ENCODE peak calls at places on chromosome 1, in ten cellular contexts. I is left ventricle myocardium inferior; X is IMR-90; E is fibroblast of lung; R is OCI-LY7; Q is RWPE2; A is Karpas-422; D is ovary; V is A673; L is CD8-positive, alpha-beta T cell. B is an unnamed sample.

GRCh38 chr1:202656057-202656456 is 54.2 kb downstream of the SYT2 start:
- DNase-seq in X (peak; percentile 8), R (no peak), A (no peak), V (no peak), Q (no peak), I (no peak), D (no peak), L (no peak), E (peak; percentile 15), B (no peak)

GRCh38 chr1:201436461-201436860 is 14.9 kb upstream of the TNNI1 start:
- DNase-seq in L (no peak), X (peak; percentile 26), Q (no peak), E (no peak), D (no peak), V (peak; percentile 56), I (no peak), A (no peak), R (no peak), B (no peak)

GRCh38 chr1:201122321-201123017 is 4.5 kb downstream of the ASCL5 start:
- DNase-seq in R (no peak), L (no peak), I (no peak), Q (no peak), V (no peak), X (no peak), D (no peak), A (no peak), E (no peak), B (no peak)

GRCh38 chr1:81559662-81560350 is 240.9 kb upstream of the ADGRL2 start:
- DNase-seq in E (peak; percentile 19), A (no peak), I (no peak), R (no peak), D (no peak), L (no peak), V (peak; percentile 11), X (no peak), Q (no peak), B (no peak)

GRCh38 chr1:200905411-200906052 is 10.8 kb downstream of the INAVA start:
- DNase-seq in V (no peak), A (no peak), E (no peak), L (peak; percentile 43), R (no peak), D (no peak), X (no peak), I (no peak), Q (no peak), B (no peak)

GRCh38 chr1:10068605-10069294 is 36.0 kb downstream of the UBE4B start:
- DNase-seq in L (no peak), D (no peak), I (no peak), Q (no peak), E (no peak), X (peak; percentile 47), R (no peak), A (no peak), V (no peak), B (no peak)

GRCh38 chr1:201719812-201720521 is 109.0 kb upstream of the IPO9 start:
- DNase-seq in X (peak; percentile 85), V (peak; percentile 25), E (peak; percentile 94), L (no peak), I (peak; percentile 79), D (peak; percentile 84), Q (no peak), R (no peak), A (no peak), B (no peak)

GRCh38 chr1:173020138-173020742 is 30.5 kb downstream of the TNFSF18 start:
- DNase-seq in E (no peak), D (no peak), V (no peak), X (no peak), A (peak; percentile 75), Q (no peak), R (peak; percentile 86), I (no peak), L (no peak), B (no peak)

GRCh38 chr1:97433520-97434175 is 487.2 kb downstream of the DPYD start:
- DNase-seq in I (no peak), A (no peak), L (no peak), D (no peak), Q (no peak), X (peak; percentile 93), V (peak; percentile 93), E (peak; percentile 95), R (no peak), B (no peak)

GRCh38 chr1:53614231-53615021 is 124.5 kb downstream of the GLIS1 start:
- DNase-seq in R (no peak), D (no peak), I (no peak), A (no peak), E (no peak), X (no peak), V (no peak), Q (peak; percentile 34), L (no peak), B (peak; percentile 41)

GRCh38 chr1:212040629-212041028 is 5.1 kb downstream of the DTL start:
- DNase-seq in I (no peak), V (no peak), X (no peak), Q (no peak), R (no peak), A (no peak), D (no peak), L (no peak), E (peak; percentile 29), B (no peak)

GRCh38 chr1:212039622-212040021 is 4.1 kb downstream of the DTL start:
- DNase-seq in L (no peak), X (no peak), R (no peak), I (no peak), V (no peak), A (no peak), E (no peak), D (no peak), Q (no peak), B (no peak)

GRCh38 chr1:212035123-212035834 is at the start of the genes DTL and INTS7:
- DNase-seq in X (peak; percentile 99), Q (peak; percentile 93), I (peak; percentile 99), L (peak; percentile 97), E (peak; percentile 99), R (peak; percentile 100), V (peak; percentile 100), A (peak; percentile 100), D (peak; percentile 98), B (peak; percentile 99)

GRCh38 chr1:212035835-212036605 is 472 bp downstream of the DTL start:
- DNase-seq in D (no peak), I (no peak), V (no peak), A (peak; percentile 58), R (peak; percentile 52), X (no peak), E (no peak), Q (no peak), L (no peak), B (no peak)

DNA sequence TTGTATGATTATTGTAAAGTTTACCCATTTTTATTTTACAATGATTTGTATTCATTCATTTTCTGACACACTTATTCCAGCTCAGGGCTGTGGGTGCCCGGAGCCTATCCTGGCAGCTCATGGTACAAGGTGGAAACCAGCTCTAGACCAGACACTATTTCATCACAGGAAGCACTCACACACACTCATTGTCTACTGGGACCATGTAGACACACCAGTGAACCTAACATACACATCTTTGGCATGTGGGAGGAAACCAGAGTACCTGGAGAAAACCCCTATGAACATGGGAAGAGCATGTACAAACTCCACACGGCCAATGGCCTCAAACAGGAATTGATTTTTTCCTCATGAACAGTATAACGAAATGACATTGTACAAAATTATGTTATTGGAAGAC is 2.4 kb downstream of the DTL start:
- DNase-seq in L (no peak), X (no peak), Q (no peak), E (no peak), A (no peak), I (no peak), R (peak; percentile 19), D (no peak), V (no peak), B (no peak)
- H3K4me3 ChIP-seq in L (no peak overlapping the region), X (no peak overlapping the region), Q (no peak overlapping the region), E (no peak overlapping the region), A (peak overlapping the region; percentile 88), I (no peak overlapping the region), R (peak overlapping the region; percentile 82), D (no peak overlapping the region), V (peak overlapping the region; percentile 75), B (no peak overlapping the region)

GRCh38 chr1:93701619-93702018 is 20.0 kb upstream of the BCAR3 start:
- DNase-seq in E (peak; percentile 93), V (no peak), D (no peak), R (no peak), L (no peak), X (peak; percentile 99), A (no peak), Q (peak; percentile 99), I (no peak), B (peak; percentile 55)
- H3K4me1 ChIP-seq in E (peaks cover 14% of the 10 kb centered on the region), V (no peaks in the 10 kb centered on the region), D (no peaks in the 10 kb centered on the region), R (peaks cover 78% of the 10 kb centered on the region), L (no peaks in the 10 kb centered on the region), X (peaks cover 20% of the 10 kb centered on the region), A (peaks cover 11% of the 10 kb centered on the region), Q (peaks cover 56% of the 10 kb centered on the region), I (peaks cover 27% of the 10 kb centered on the region), B (peaks cover 18% of the 10 kb centered on the region)

DNA sequence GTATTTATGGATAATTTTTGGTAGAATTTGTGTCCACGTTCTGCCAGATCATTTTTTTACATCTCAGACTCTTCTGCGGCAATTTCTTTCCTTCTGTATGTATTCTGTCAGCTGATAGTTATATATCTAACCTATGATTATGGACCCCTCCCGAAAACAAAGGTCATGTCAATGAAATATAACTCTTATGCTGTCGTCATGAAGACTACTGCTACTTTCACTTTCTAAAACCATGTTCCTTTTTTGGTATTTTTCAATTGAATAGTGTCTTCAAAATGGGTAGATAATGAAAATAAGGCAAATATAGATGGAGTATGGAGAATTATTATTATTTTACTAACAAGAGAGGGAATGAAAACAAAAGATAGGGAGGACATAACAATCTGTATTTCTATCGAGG is 3.2 kb downstream of the ANGPTL1 start:
- DNase-seq in R (no peak), A (no peak), D (no peak), I (no peak), Q (no peak), V (no peak), X (peak; percentile 4), L (no peak), E (peak; percentile 66), B (no peak)
- H3K4me3 ChIP-seq in R (no peak overlapping the region), A (no peak overlapping the region), D (peak overlapping the region; percentile 35), I (peak overlapping the region; percentile 56), Q (no peak overlapping the region), V (peak overlapping the region; percentile 28), X (no peak overlapping the region), L (no peak overlapping the region), E (peak overlapping the region; percentile 51), B (peak overlapping the region; percentile 31)

GRCh38 chr1:234617135-234617985 is 7.4 kb upstream of the IRF2BP2 start:
- DNase-seq in L (no peak), D (no peak), V (no peak), R (no peak), X (no peak), E (peak; percentile 39), Q (no peak), A (no peak), I (no peak), B (no peak)

GRCh38 chr1:234617986-234618725 is 8.2 kb upstream of the IRF2BP2 start:
- DNase-seq in V (no peak), D (no peak), R (no peak), E (peak; percentile 89), A (no peak), X (peak; percentile 85), L (no peak), I (no peak), Q (no peak), B (no peak)

GRCh38 chr1:234619794-234620247 is 9.8 kb upstream of the IRF2BP2 start:
- DNase-seq in A (no peak), I (no peak), L (no peak), V (no peak), Q (no peak), R (no peak), D (no peak), X (no peak), E (no peak), B (no peak)

GRCh38 chr1:234619071-234619480 is 9.1 kb upstream of the IRF2BP2 start:
- DNase-seq in V (no peak), X (peak; percentile 61), A (no peak), E (no peak), I (no peak), L (no peak), R (no peak), D (no peak), Q (no peak), B (no peak)

GRCh38 chr1:234618726-234619049 is 8.7 kb upstream of the IRF2BP2 start:
- DNase-seq in R (no peak), L (no peak), Q (no peak), E (no peak), D (no peak), X (no peak), A (no peak), V (no peak), I (no peak), B (no peak)
- H3K4me1 ChIP-seq in R (peaks cover 19% of the 10 kb centered on the region), L (peaks cover 6% of the 10 kb centered on the region), Q (peaks cover 55% of the 10 kb centered on the region), E (peaks cover 27% of the 10 kb centered on the region), D (peaks cover 12% of the 10 kb centered on the region), X (peaks cover 28% of the 10 kb centered on the region), A (peaks cover 20% of the 10 kb centered on the region), V (peaks cover 16% of the 10 kb centered on the region), I (peaks cover 34% of the 10 kb centered on the region), B (peaks cover 55% of the 10 kb centered on the region)

B was measured in upper lobe of right lung.